ENCODE peak calls at places on chromosome 17, in ten cellular contexts. S is kidney epithelial cell; O is neural progenitor cell; T is AG04450; K is GM10248; E is activated CD8-positive, alpha-beta T cell treated with anti-CD3 and anti-CD28 coated beads for 36 hours; Z is lower leg skin; M is endothelial cell; W is Peyer's patch; U is transverse colon. D is an unnamed sample.

GRCh38 chr17:47894498-47895253 is 1.4 kb upstream of the SP2 start:
- DNase-seq in S (no peak), O (no peak), T (no peak), K (no peak), E (no peak), Z (no peak), M (no peak), W (no peak), U (no peak), D (no peak)

GRCh38 chr17:28897769-28898259 is 281 bp upstream of the FLOT2 start:
- DNase-seq in S (no peak), O (no peak), T (no peak), K (no peak), E (peak), Z (no peak), M (no peak), W (no peak), U (no peak), D (no peak)

GRCh38 chr17:6094453-6094852 is 24.3 kb downstream of the WSCD1 start:
- DNase-seq in S (no peak), O (no peak), T (no peak), K (no peak), E (no peak), Z (no peak), M (no peak), W (no peak), U (no peak), D (no peak)

GRCh38 chr17:59762022-59762825 is 54.8 kb downstream of the VMP1 start:
- DNase-seq in S (no peak), O (no peak), T (no peak), K (peak), E (peak), Z (no peak), M (no peak), W (no peak), U (no peak), D (no peak)

GRCh38 chr17:19538095-19539039 is 4.7 kb downstream of the SLC47A1 start:
- DNase-seq in S (no peak), O (no peak), T (no peak), K (no peak), E (no peak), Z (no peak), M (no peak), W (no peak), U (peak), D (no peak)

GRCh38 chr17:16262201-16262600 is 45.2 kb downstream of the PIGL start:
- DNase-seq in S (no peak), O (no peak), T (no peak), K (no peak), E (no peak), Z (no peak), M (no peak), W (no peak), U (no peak), D (no peak)

GRCh38 chr17:60067871-60068270 is 10.8 kb downstream of the HEATR6 start:
- DNase-seq in S (no peak), O (no peak), T (no peak), K (no peak), E (no peak), Z (no peak), M (no peak), W (no peak), U (no peak), D (no peak)

GRCh38 chr17:17919169-17920107 is 52.8 kb downstream of the TOM1L2 start:
- DNase-seq in S (no peak), O (peak), T (peak), K (peak), E (peak), Z (peak), M (peak), W (peak), U (peak), D (no peak)

GRCh38 chr17:7250655-7251329 is 742 bp downstream of the CTDNEP1 start:
- DNase-seq in S (no peak), O (peak), T (no peak), K (no peak), E (peak), Z (no peak), M (no peak), W (no peak), U (peak), D (no peak)

GRCh38 chr17:1073241-1073962 is 76.5 kb downstream of the TIMM22 start:
- DNase-seq in S (no peak), O (no peak), T (no peak), K (no peak), E (no peak), Z (no peak), M (no peak), W (no peak), U (no peak), D (no peak)

GRCh38 chr17:73551756-73552155 is 92.5 kb downstream of the SDK2 start:
- DNase-seq in S (no peak), O (no peak), T (no peak), K (peak), E (peak), Z (no peak), M (no peak), W (no peak), U (no peak), D (no peak)

GRCh38 chr17:43118679-43119615 is 6.2 kb downstream of the BRCA1 start:
- DNase-seq in S (no peak), O (no peak), T (no peak), K (no peak), E (no peak), Z (no peak), M (no peak), W (no peak), U (no peak), D (peak)

GRCh38 chr17:45035848-45036247 is 15.6 kb downstream of the DCAKD start:
- DNase-seq in S (no peak), O (no peak), T (no peak), K (no peak), E (no peak), Z (no peak), M (no peak), W (no peak), U (no peak), D (no peak)

GRCh38 chr17:71192039-71192555 is 928.7 kb upstream of the SOX9 start:
- DNase-seq in S (no peak), O (no peak), T (no peak), K (no peak), E (no peak), Z (no peak), M (no peak), W (no peak), U (no peak), D (no peak)

GRCh38 chr17:691423-691822 is 23.2 kb downstream of the VPS53 start:
- DNase-seq in S (no peak), O (no peak), T (no peak), K (no peak), E (no peak), Z (no peak), M (no peak), W (no peak), U (no peak), D (no peak)

GRCh38 chr17:30021708-30022317 is 80.4 kb downstream of the EFCAB5 start:
- DNase-seq in S (peak), O (peak), T (peak), K (peak), E (peak), Z (peak), M (peak), W (no peak), U (no peak), D (no peak)

GRCh38 chr17:33964344-33964979 is 290.6 kb upstream of the CCL2 start:
- DNase-seq in S (no peak), O (no peak), T (no peak), K (peak), E (peak), Z (no peak), M (no peak), W (no peak), U (peak), D (no peak)
- TF ChIP-seq CTCF in S (no peak), O (no peak), T (no peak), K (no peak), E (no peak), Z (no peak), M (no peak), W (peak), U (peak), D (no peak)

DNA sequence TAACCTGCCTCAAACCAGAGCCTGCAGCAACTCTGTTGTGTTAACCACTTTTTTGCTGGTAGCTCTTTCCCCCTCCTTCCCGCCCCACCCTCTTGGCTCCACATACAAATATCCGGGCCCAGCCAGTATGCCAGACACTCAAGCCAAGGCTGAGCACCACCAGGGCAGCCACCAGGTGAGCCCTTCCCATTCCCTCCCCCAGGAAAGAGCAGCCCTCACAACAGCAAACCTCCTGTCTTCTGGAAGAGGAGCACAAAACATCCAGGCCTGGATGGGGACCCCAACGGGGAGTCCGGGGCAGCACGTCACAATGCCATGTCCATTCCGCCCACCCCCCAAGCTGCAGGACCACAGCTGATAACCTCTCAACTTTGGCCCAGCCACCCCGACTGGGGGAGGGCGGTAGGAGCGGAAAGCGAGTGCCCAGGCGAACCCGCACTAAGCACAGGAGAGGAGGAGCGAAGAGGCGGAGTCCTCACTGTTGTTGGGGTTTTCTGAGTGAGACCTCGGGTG is 757 bp downstream of the ORMDL3 start:
- DNase-seq in S (no peak), O (peak), T (no peak), K (peak), E (peak), Z (no peak), M (peak), W (peak), U (peak), D (no peak)
- TF ChIP-seq CTCF in S (no peak), O (no peak), T (no peak), K (no peak), E (no peak), Z (no peak), M (no peak), W (no peak), U (no peak), D (no peak)

GRCh38 chr17:66187718-66188117 is 4.2 kb downstream of the CEP112 start:
- DNase-seq in S (no peak), O (no peak), T (no peak), K (no peak), E (no peak), Z (no peak), M (no peak), W (no peak), U (no peak), D (no peak)

GRCh38 chr17:66185842-66186241 is 6.1 kb downstream of the CEP112 start:
- DNase-seq in S (no peak), O (peak), T (no peak), K (no peak), E (no peak), Z (no peak), M (no peak), W (no peak), U (no peak), D (no peak)

GRCh38 chr17:66178642-66179041 is 13.3 kb downstream of the CEP112 start:
- DNase-seq in S (no peak), O (no peak), T (no peak), K (no peak), E (no peak), Z (no peak), M (no peak), W (no peak), U (no peak), D (no peak)

GRCh38 chr17:66183529-66183928 is 8.4 kb downstream of the CEP112 start:
- DNase-seq in S (no peak), O (no peak), T (no peak), K (no peak), E (no peak), Z (no peak), M (no peak), W (no peak), U (no peak), D (no peak)

DNA sequence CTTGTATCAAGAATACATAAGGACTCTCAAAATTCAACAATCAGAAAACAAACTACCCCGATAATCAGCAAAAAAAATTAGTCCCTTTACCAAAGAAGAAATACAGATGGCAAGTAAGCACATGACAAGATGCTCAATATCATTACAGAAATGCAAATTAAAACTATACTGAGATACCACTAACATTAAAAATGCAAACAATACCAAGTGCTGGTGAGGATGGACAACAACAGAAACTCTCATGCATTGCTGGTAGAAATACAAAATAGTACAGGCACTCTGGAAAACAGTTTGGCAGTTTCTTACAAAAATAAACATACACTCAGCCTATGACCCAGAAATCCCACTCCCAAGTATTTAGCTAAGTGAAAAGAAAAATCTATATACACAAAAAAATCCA is 7.5 kb downstream of the CEP112 start:
- DNase-seq in S (no peak), O (no peak), T (no peak), K (no peak), E (no peak), Z (no peak), M (no peak), W (no peak), U (no peak), D (no peak)
- TF ChIP-seq CTCF in S (no peak), O (no peak), T (no peak), K (no peak), E (no peak), Z (no peak), M (no peak), W (no peak), U (no peak), D (no peak)

DNA sequence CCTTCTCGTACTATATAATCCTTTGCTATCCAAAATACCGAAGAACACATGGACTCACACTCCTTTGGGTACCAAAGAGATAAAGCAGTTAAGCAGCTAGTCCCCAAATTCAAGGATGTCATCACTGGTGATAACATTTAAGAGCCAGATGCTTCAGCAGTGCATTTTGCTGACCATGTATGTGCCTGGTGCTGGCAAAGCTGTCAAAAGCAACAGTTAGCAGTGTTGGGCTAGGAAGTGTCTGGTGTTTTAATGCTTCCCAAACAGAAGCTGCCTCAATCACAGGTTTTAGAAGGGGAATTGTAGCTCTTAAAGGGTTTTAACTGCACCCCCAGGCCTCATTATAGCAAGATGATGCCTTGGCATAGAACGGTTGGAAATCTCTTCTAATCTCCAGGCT is 4.7 kb downstream of the FAM117A start:
- DNase-seq in S (no peak), O (no peak), T (no peak), K (no peak), E (no peak), Z (no peak), M (no peak), W (no peak), U (no peak), D (no peak)
- TF ChIP-seq CTCF in S (no peak), O (no peak), T (no peak), K (no peak), E (no peak), Z (no peak), M (no peak), W (no peak), U (no peak), D (no peak)